ENCODE peak calls at places on chromosomes 4 and X, in five cellular contexts. One of them, this sample, is unnamed.

GRCh38 chrX:101091817-101092216 is 6.2 kb upstream of the CENPI start:
- DNase-seq in neuronal stem cell: no peak
- DNase-seq in IMR-90: no peak
- DNase-seq in H9: no peak
- DNase-seq in mesendoderm: no peak
- DNase-seq in this sample: no peak

GRCh38 chr4:65546882-65547281 is 123.4 kb downstream of the EPHA5 start:
- DNase-seq in neuronal stem cell: no peak
- DNase-seq in IMR-90: no peak
- DNase-seq in H9: no peak
- DNase-seq in mesendoderm: no peak
- DNase-seq in this sample: no peak

GRCh38 chrX:84729809-84730208 is 227.6 kb upstream of the HDX start:
- DNase-seq in neuronal stem cell: peak
- DNase-seq in IMR-90: peak
- DNase-seq in H9: peak
- DNase-seq in mesendoderm: peak
- DNase-seq in this sample: peak

GRCh38 chr4:139587452-139587851 is 31.4 kb upstream of the SETD7 start:
- DNase-seq in neuronal stem cell: no peak
- DNase-seq in IMR-90: no peak
- DNase-seq in H9: no peak
- DNase-seq in mesendoderm: no peak
- DNase-seq in this sample: no peak

GRCh38 chr4:67556426-67556825 is 2.1 kb upstream of the STAP1 start:
- DNase-seq in neuronal stem cell: no peak
- DNase-seq in IMR-90: no peak
- DNase-seq in H9: no peak
- DNase-seq in mesendoderm: no peak
- DNase-seq in this sample: no peak

GRCh38 chr4:31234494-31234893 is 514.3 kb downstream of the PCDH7 start:
- DNase-seq in neuronal stem cell: no peak
- DNase-seq in IMR-90: no peak
- DNase-seq in H9: peak
- DNase-seq in mesendoderm: peak
- DNase-seq in this sample: no peak

GRCh38 chrX:112698946-112699345 is 19.2 kb upstream of the LHFPL1 start:
- DNase-seq in neuronal stem cell: no peak
- DNase-seq in IMR-90: no peak
- DNase-seq in H9: no peak
- DNase-seq in mesendoderm: no peak
- DNase-seq in this sample: no peak

GRCh38 chr4:109029987-109030386 is 267.1 kb upstream of the ETNPPL start:
- DNase-seq in neuronal stem cell: no peak
- DNase-seq in IMR-90: no peak
- DNase-seq in H9: no peak
- DNase-seq in mesendoderm: no peak
- DNase-seq in this sample: no peak

GRCh38 chrX:127459784-127460183 is 592.4 kb downstream of the ACTRT1 start:
- DNase-seq in neuronal stem cell: no peak
- DNase-seq in IMR-90: no peak
- DNase-seq in H9: peak
- DNase-seq in mesendoderm: peak
- DNase-seq in this sample: no peak

GRCh38 chr4:59553063-59553738 is 1646.9 kb upstream of the ADGRL3 start:
- DNase-seq in neuronal stem cell: no peak
- DNase-seq in IMR-90: no peak
- DNase-seq in H9: no peak
- DNase-seq in mesendoderm: peak
- DNase-seq in this sample: peak

GRCh38 chr4:83108101-83108861 is 6.2 kb downstream of the PLAC8 start:
- DNase-seq in neuronal stem cell: no peak
- DNase-seq in IMR-90: no peak
- DNase-seq in H9: no peak
- DNase-seq in mesendoderm: peak
- DNase-seq in this sample: no peak

GRCh38 chrX:74535211-74535621 is 79.2 kb downstream of the RLIM start:
- DNase-seq in neuronal stem cell: no peak
- DNase-seq in IMR-90: peak
- DNase-seq in H9: peak
- DNase-seq in mesendoderm: peak
- DNase-seq in this sample: peak

GRCh38 chr4:7217453-7218310 is 25.3 kb downstream of the SORCS2 start:
- DNase-seq in neuronal stem cell: no peak
- DNase-seq in IMR-90: no peak
- DNase-seq in H9: no peak
- DNase-seq in mesendoderm: no peak
- DNase-seq in this sample: no peak

GRCh38 chr4:41256740-41257256 is at the start of gene UCHL1:
- DNase-seq in neuronal stem cell: peak
- DNase-seq in IMR-90: peak
- DNase-seq in H9: peak
- DNase-seq in mesendoderm: peak
- DNase-seq in this sample: peak

GRCh38 chrX:22300130-22300529 is 27.4 kb downstream of the CBLL2 start:
- DNase-seq in neuronal stem cell: no peak
- DNase-seq in IMR-90: peak
- DNase-seq in H9: no peak
- DNase-seq in mesendoderm: peak
- DNase-seq in this sample: peak

GRCh38 chr4:177051473-177052060 is 258.1 kb upstream of the NEIL3 start:
- DNase-seq in neuronal stem cell: peak
- DNase-seq in IMR-90: peak
- DNase-seq in H9: peak
- DNase-seq in mesendoderm: peak
- DNase-seq in this sample: peak

GRCh38 chrX:132488092-132488749 is 617 bp downstream of the MBNL3 start:
- DNase-seq in neuronal stem cell: no peak
- DNase-seq in IMR-90: peak
- DNase-seq in H9: no peak
- DNase-seq in mesendoderm: peak
- DNase-seq in this sample: peak

GRCh38 chr4:10179957-10180602 is 63.5 kb upstream of the WDR1 start:
- DNase-seq in neuronal stem cell: no peak
- DNase-seq in IMR-90: peak
- DNase-seq in H9: no peak
- DNase-seq in mesendoderm: no peak
- DNase-seq in this sample: no peak

GRCh38 chr4:16237715-16238114 is 11.4 kb upstream of the TAPT1 start:
- DNase-seq in neuronal stem cell: no peak
- DNase-seq in IMR-90: no peak
- DNase-seq in H9: no peak
- DNase-seq in mesendoderm: no peak
- DNase-seq in this sample: no peak

GRCh38 chr4:104487105-104487504 is 7.6 kb downstream of the CXXC4 start:
- DNase-seq in neuronal stem cell: no peak
- DNase-seq in IMR-90: no peak
- DNase-seq in H9: no peak
- DNase-seq in mesendoderm: no peak
- DNase-seq in this sample: no peak

GRCh38 chr4:91366561-91366960 is 937.2 kb upstream of the GRID2 start:
- DNase-seq in neuronal stem cell: no peak
- DNase-seq in IMR-90: no peak
- DNase-seq in H9: no peak
- DNase-seq in mesendoderm: no peak
- DNase-seq in this sample: no peak

GRCh38 chr4:99028187-99028586 is 32.7 kb downstream of the METAP1 start:
- DNase-seq in neuronal stem cell: no peak
- DNase-seq in IMR-90: peak
- DNase-seq in H9: no peak
- DNase-seq in mesendoderm: no peak
- DNase-seq in this sample: no peak

GRCh38 chr4:76267811-76268210 is 16.3 kb downstream of the FAM47E start:
- DNase-seq in neuronal stem cell: no peak
- DNase-seq in IMR-90: no peak
- DNase-seq in H9: no peak
- DNase-seq in mesendoderm: no peak
- DNase-seq in this sample: no peak

GRCh38 chr4:27009539-27009938 is 148.9 kb downstream of the STIM2 start:
- DNase-seq in neuronal stem cell: no peak
- DNase-seq in IMR-90: peak
- DNase-seq in H9: no peak
- DNase-seq in mesendoderm: no peak
- DNase-seq in this sample: peak

GRCh38 chr4:12118651-12119213 is 690.0 kb upstream of the HS3ST1 start:
- DNase-seq in neuronal stem cell: no peak
- DNase-seq in IMR-90: no peak
- DNase-seq in H9: no peak
- DNase-seq in mesendoderm: no peak
- DNase-seq in this sample: peak

GRCh38 chr4:8844976-8845690 is 26.5 kb downstream of the HMX1 start:
- DNase-seq in neuronal stem cell: no peak
- DNase-seq in IMR-90: no peak
- DNase-seq in H9: no peak
- DNase-seq in mesendoderm: no peak
- DNase-seq in this sample: no peak

GRCh38 chrX:83022020-83022419 is 486.1 kb upstream of the POU3F4 start:
- DNase-seq in neuronal stem cell: no peak
- DNase-seq in IMR-90: no peak
- DNase-seq in H9: no peak
- DNase-seq in mesendoderm: peak
- DNase-seq in this sample: peak

GRCh38 chr4:165915215-165915614 is 42.2 kb downstream of the TLL1 start:
- DNase-seq in neuronal stem cell: no peak
- DNase-seq in IMR-90: no peak
- DNase-seq in H9: no peak
- DNase-seq in mesendoderm: no peak
- DNase-seq in this sample: no peak

GRCh38 chr4:159487284-159487747 is 384.4 kb downstream of the RAPGEF2 start:
- DNase-seq in neuronal stem cell: peak
- DNase-seq in IMR-90: peak
- DNase-seq in H9: peak
- DNase-seq in mesendoderm: peak
- DNase-seq in this sample: peak
- H4K8ac ChIP-seq in neuronal stem cell: no peak
- H4K8ac ChIP-seq in IMR-90: no peak
- H4K8ac ChIP-seq in H9: no peak
- H4K8ac ChIP-seq in mesendoderm: peak
- H4K8ac ChIP-seq in this sample: no peak

GRCh38 chr4:1655676-1656075 is 28.4 kb downstream of the FAM53A start:
- DNase-seq in neuronal stem cell: no peak
- DNase-seq in IMR-90: no peak
- DNase-seq in H9: no peak
- DNase-seq in mesendoderm: no peak
- DNase-seq in this sample: no peak
- H2BK5ac ChIP-seq in neuronal stem cell: no peak
- H2BK5ac ChIP-seq in IMR-90: no peak
- H2BK5ac ChIP-seq in H9: no peak
- H2BK5ac ChIP-seq in mesendoderm: no peak
- H2BK5ac ChIP-seq in this sample: no peak

GRCh38 chrX:13203281-13203680 is 116.6 kb downstream of the ATXN3L start:
- DNase-seq in neuronal stem cell: no peak
- DNase-seq in IMR-90: no peak
- DNase-seq in H9: no peak
- DNase-seq in mesendoderm: no peak
- DNase-seq in this sample: no peak

GRCh38 chrX:13198762-13199064 is 121.1 kb downstream of the ATXN3L start:
- DNase-seq in neuronal stem cell: no peak
- DNase-seq in IMR-90: no peak
- DNase-seq in H9: no peak
- DNase-seq in mesendoderm: no peak
- DNase-seq in this sample: no peak

GRCh38 chrX:13200398-13200797 is 119.5 kb downstream of the ATXN3L start:
- DNase-seq in neuronal stem cell: no peak
- DNase-seq in IMR-90: no peak
- DNase-seq in H9: no peak
- DNase-seq in mesendoderm: no peak
- DNase-seq in this sample: peak

GRCh38 chrX:13197961-13198761 is 121.7 kb downstream of the ATXN3L start:
- DNase-seq in neuronal stem cell: no peak
- DNase-seq in IMR-90: no peak
- DNase-seq in H9: peak
- DNase-seq in mesendoderm: peak
- DNase-seq in this sample: no peak

DNA sequence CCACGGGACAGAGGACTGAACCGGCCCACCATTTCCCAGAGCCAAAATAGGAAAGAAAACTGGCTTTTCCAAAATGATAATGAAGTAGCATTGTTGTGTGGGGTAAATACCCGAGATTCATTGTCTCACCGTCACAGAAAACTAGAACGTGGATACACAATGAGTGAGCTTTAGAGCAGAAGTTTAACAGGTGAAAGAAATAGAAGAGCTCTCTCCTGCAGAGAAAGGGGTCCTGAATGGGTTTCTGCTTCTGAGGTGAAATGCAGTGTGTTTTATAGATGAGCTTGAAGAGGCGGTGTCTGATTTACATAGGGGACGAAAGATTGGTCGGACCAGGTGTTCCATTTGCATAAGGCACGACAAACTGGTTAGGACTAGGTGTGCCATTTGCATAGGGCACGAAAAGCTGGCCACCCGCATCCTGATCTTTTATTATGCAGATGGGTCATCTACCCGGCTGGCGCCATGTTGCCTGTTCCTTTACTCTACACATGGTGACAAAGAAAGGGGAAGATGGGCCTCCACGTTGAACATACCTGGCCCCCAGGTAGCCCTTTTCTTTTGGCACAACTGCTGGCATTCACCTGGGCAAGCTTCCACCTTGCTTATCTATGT is 118.1 kb downstream of the ATXN3L start:
- DNase-seq in neuronal stem cell: no peak
- DNase-seq in IMR-90: no peak
- DNase-seq in H9: peak
- DNase-seq in mesendoderm: peak
- DNase-seq in this sample: no peak
- H4K8ac ChIP-seq in neuronal stem cell: no peak
- H4K8ac ChIP-seq in IMR-90: no peak
- H4K8ac ChIP-seq in H9: no peak
- H4K8ac ChIP-seq in mesendoderm: no peak
- H4K8ac ChIP-seq in this sample: no peak

GRCh38 chr4:145885666-145886065 is 53.0 kb downstream of the ZNF827 start:
- DNase-seq in neuronal stem cell: no peak
- DNase-seq in IMR-90: no peak
- DNase-seq in H9: no peak
- DNase-seq in mesendoderm: no peak
- DNase-seq in this sample: no peak

GRCh38 chr4:145887241-145887964 is 51.2 kb downstream of the ZNF827 start:
- DNase-seq in neuronal stem cell: no peak
- DNase-seq in IMR-90: peak
- DNase-seq in H9: no peak
- DNase-seq in mesendoderm: no peak
- DNase-seq in this sample: peak

GRCh38 chr4:145890689-145891088 is 47.9 kb downstream of the ZNF827 start:
- DNase-seq in neuronal stem cell: no peak
- DNase-seq in IMR-90: no peak
- DNase-seq in H9: no peak
- DNase-seq in mesendoderm: no peak
- DNase-seq in this sample: no peak

GRCh38 chr4:145886871-145887240 is 51.8 kb downstream of the ZNF827 start:
- DNase-seq in neuronal stem cell: no peak
- DNase-seq in IMR-90: no peak
- DNase-seq in H9: no peak
- DNase-seq in mesendoderm: no peak
- DNase-seq in this sample: no peak

DNA sequence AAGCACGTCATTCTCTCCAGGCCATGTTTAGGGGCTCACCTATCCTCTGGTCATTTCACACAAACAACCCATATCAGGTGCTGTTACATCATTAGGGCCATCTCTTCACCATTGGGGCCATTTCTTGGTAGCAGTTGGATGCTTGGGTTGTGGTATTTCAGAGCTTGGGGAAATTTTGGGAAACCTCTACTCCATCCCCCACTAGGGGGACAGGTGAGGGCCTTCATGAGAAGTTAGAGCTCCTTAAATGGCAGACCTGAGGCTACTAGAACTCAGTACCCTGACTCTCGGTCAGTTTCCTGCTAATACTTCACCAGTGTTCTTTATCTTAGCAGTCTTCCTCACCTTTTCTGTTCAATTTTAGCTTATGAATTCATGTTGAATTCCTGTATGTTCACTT is 50.2 kb downstream of the ZNF827 start:
- DNase-seq in neuronal stem cell: no peak
- DNase-seq in IMR-90: no peak
- DNase-seq in H9: no peak
- DNase-seq in mesendoderm: peak
- DNase-seq in this sample: no peak
- H2BK5ac ChIP-seq in neuronal stem cell: no peak
- H2BK5ac ChIP-seq in IMR-90: no peak
- H2BK5ac ChIP-seq in H9: no peak
- H2BK5ac ChIP-seq in mesendoderm: no peak
- H2BK5ac ChIP-seq in this sample: no peak